ENCODE peak calls at places on chromosomes 6 and 20, in nine cellular contexts. W is HCT116, K is tibial nerve, O is H1, S is uterus, E is body of pancreas, Z is right lobe of liver, C is HepG2, X is stomach. D is an unnamed sample.

GRCh38 chr6:129022011-129022553 is 139.1 kb downstream of the LAMA2 start:
- DNase-seq in X (no peak), S (no peak), W (no peak), K (no peak), E (no peak), Z (no peak), O (no peak), C (no peak), D (no peak)

GRCh38 chr6:44000164-44000842 is 126.9 kb downstream of the MRPL14 start:
- DNase-seq in W (peak; percentile 65), O (no peak), E (peak; percentile 43), C (no peak), X (no peak), K (no peak), S (no peak), Z (peak; percentile 47), D (no peak)

GRCh38 chr20:3763691-3764601 is 3.6 kb downstream of the ADISSP start:
- DNase-seq in Z (no peak), K (no peak), O (no peak), S (no peak), E (no peak), X (no peak), W (no peak), C (no peak), D (no peak)

GRCh38 chr6:18990313-18990978 is 603.3 kb downstream of the RNF144B start:
- DNase-seq in W (peak; percentile 55), K (no peak), O (peak; percentile 92), C (peak; percentile 58), E (peak; percentile 64), X (peak; percentile 79), Z (peak; percentile 84), S (peak; percentile 50), D (peak; percentile 64)

GRCh38 chr6:161068296-161068695 is 76.7 kb downstream of the MAP3K4 start:
- DNase-seq in K (no peak), C (no peak), S (no peak), E (no peak), Z (no peak), W (no peak), O (no peak), X (no peak), D (no peak)

GRCh38 chr6:30511147-30511546 is 21.8 kb downstream of the HLA-E start:
- DNase-seq in X (no peak), S (no peak), E (no peak), Z (no peak), C (no peak), O (no peak), W (no peak), K (no peak), D (no peak)

GRCh38 chr20:39676857-39677351 is 714.8 kb downstream of the DHX35 start:
- DNase-seq in W (no peak), X (no peak), S (no peak), K (no peak), C (no peak), Z (no peak), E (peak; percentile 34), O (no peak), D (no peak)

GRCh38 chr6:85368631-85369030 is 81.3 kb upstream of the NT5E start:
- DNase-seq in O (no peak), K (no peak), S (no peak), X (no peak), E (no peak), Z (no peak), W (no peak), C (no peak), D (no peak)

GRCh38 chr6:161921602-161922400 is 647.9 kb upstream of the AGPAT4 start:
- DNase-seq in S (no peak), Z (no peak), K (no peak), X (no peak), E (no peak), C (no peak), O (no peak), W (no peak), D (no peak)

GRCh38 chr6:25009351-25009750 is 73.6 kb upstream of the RIPOR2 start:
- DNase-seq in S (no peak), X (no peak), W (no peak), C (no peak), E (no peak), O (no peak), Z (no peak), K (no peak), D (no peak)

GRCh38 chr20:63886054-63886419 is 8.9 kb upstream of the DNAJC5 start:
- DNase-seq in K (no peak), O (no peak), E (no peak), S (no peak), X (no peak), C (no peak), W (no peak), Z (no peak), D (no peak)

GRCh38 chr6:104003803-104004516 is 855.8 kb downstream of the HACE1 start:
- DNase-seq in Z (no peak), S (no peak), W (no peak), E (no peak), C (peak; percentile 13), X (no peak), K (no peak), O (no peak), D (no peak)

GRCh38 chr20:17229256-17229655 is 2.4 kb downstream of the PCSK2 start:
- DNase-seq in X (no peak), E (no peak), W (no peak), C (no peak), Z (no peak), O (peak; percentile 46), S (no peak), K (no peak), D (no peak)

GRCh38 chr6:16828058-16828457 is 66.8 kb upstream of the ATXN1 start:
- DNase-seq in Z (no peak), W (no peak), S (no peak), O (no peak), C (no peak), K (no peak), E (no peak), X (no peak), D (no peak)

GRCh38 chr20:51800132-51800721 is 2.1 kb downstream of the SALL4 start:
- DNase-seq in Z (peak; percentile 72), C (peak; percentile 48), S (peak; percentile 29), E (peak; percentile 68), W (peak; percentile 35), K (no peak), O (peak; percentile 100), X (peak; percentile 72), D (peak; percentile 27)

GRCh38 chr6:9504191-9504590 is 910.7 kb downstream of the TFAP2A start:
- DNase-seq in W (no peak), Z (no peak), X (no peak), C (no peak), E (no peak), S (no peak), K (no peak), O (no peak), D (no peak)

GRCh38 chr20:59895908-59896307 is 37.5 kb downstream of the SYCP2 start:
- DNase-seq in E (no peak), X (no peak), K (no peak), O (no peak), C (no peak), W (no peak), Z (no peak), S (no peak), D (no peak)

GRCh38 chr6:105179244-105180065 is at the start of gene POPDC3:
- DNase-seq in E (no peak), K (no peak), W (no peak), S (no peak), Z (no peak), C (no peak), O (peak; percentile 79), X (peak; percentile 38), D (peak; percentile 59)

GRCh38 chr6:13360671-13361540 is 32.6 kb upstream of the TBC1D7 start:
- DNase-seq in W (no peak), C (no peak), O (no peak), S (no peak), K (no peak), Z (no peak), E (no peak), X (no peak), D (peak; percentile 89)

DNA sequence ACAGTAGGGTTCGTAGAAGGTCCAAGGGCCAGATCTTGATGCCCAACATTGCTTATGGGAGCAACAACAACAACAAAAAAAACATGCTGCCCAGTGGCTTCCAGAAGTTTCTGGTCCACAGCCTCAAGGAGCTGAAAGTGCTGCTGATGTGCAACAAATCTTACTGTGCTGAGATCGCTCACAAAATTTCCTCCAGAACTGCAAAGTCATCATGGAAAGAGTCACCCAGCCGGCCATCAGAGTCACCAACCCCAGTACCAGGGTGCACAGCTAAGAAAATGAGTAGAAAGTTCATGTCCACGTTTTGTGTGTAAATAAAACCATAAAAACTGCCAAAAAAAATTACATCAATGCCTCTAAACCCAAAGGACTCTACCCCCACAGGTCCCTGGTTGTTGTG is 3.8 kb downstream of the HLA-DPB1 start:
- DNase-seq in X (no peak), Z (no peak), E (no peak), C (no peak), K (no peak), O (no peak), W (no peak), S (no peak), D (no peak)
- H3K4me1 ChIP-seq in X (peaks cover 22% of the 10 kb centered on the region), Z (no peaks in the 10 kb centered on the region), E (peaks cover 18% of the 10 kb centered on the region), C (no peaks in the 10 kb centered on the region), K (peaks cover 5% of the 10 kb centered on the region), O (peaks cover 2% of the 10 kb centered on the region), W (no peaks in the 10 kb centered on the region), S (no peaks in the 10 kb centered on the region), D (peaks cover 29% of the 10 kb centered on the region)

DNA sequence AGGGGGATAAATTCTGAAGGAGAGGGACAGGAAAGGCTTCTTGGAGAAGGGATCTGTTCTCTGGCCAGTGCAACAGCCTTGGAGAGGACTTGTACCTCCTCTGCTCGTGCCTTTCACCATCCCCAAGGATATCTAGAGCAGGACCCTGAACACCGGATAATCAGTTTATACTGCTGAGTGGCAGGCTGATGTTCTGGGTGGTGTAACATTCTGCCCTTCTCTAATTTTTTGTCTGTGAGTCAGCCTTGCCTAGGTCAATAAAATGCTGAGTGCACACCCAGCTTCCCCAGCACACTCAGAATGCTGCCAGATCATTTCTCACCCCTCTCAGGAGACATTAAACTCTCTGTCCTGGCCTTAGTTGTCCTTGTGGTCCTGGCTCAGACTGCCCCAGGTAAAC is at the start of gene DEFB115:
- DNase-seq in K (no peak), X (no peak), O (no peak), S (no peak), E (no peak), Z (no peak), W (no peak), C (no peak), D (no peak)
- H3K9me3 ChIP-seq in K (no peaks in the 10 kb centered on the region), X (no peaks in the 10 kb centered on the region), O (peaks cover 84% of the 10 kb centered on the region), S (no peaks in the 10 kb centered on the region), E (no peaks in the 10 kb centered on the region), Z (no peaks in the 10 kb centered on the region), W (no peaks in the 10 kb centered on the region), C (no peaks in the 10 kb centered on the region), D (no peaks in the 10 kb centered on the region)

GRCh38 chr20:10513931-10514575 is 78.9 kb downstream of the SLX4IP start:
- DNase-seq in E (no peak), Z (no peak), S (no peak), X (no peak), K (no peak), C (no peak), W (no peak), O (no peak), D (no peak)
- TF ChIP-seq POLR2A in E (no peak), Z (no peak), S (no peak), X (no peak), K (no peak), C (no peak), W (no peak), O (no peak), D (no peak)

DNA sequence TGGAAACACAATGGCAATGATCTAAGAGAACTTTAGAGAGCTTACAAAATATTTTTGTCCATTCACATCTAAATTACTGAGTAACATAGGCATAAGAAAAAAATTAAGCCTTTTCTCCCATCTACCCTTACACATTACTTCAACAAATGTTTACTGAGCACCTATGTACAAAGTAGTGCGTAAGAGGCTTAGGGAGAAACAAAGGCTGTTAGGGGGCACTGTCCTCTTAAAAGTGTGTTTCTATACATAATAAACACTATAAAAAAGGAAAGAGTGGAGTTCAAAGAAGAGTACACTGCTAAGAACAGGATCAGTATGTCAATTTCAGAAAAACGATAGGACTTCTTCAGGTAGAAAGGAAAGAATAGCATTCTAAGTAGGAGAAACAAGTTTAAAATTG is 12.2 kb downstream of the ILRUN start:
- DNase-seq in E (no peak), X (no peak), C (no peak), W (no peak), S (no peak), K (no peak), Z (no peak), O (no peak), D (no peak)
- H3K4me1 ChIP-seq in E (peaks cover 33% of the 10 kb centered on the region), X (peaks cover 41% of the 10 kb centered on the region), C (peaks cover 50% of the 10 kb centered on the region), W (peaks cover 23% of the 10 kb centered on the region), S (peaks cover 10% of the 10 kb centered on the region), K (peaks cover 12% of the 10 kb centered on the region), Z (peaks cover 21% of the 10 kb centered on the region), O (no peaks in the 10 kb centered on the region), D (peaks cover 21% of the 10 kb centered on the region)

D was measured in heart left ventricle.